ENCODE peak calls at places on chromosome 9, in five cellular contexts. U is stimulated activated CD8-positive, alpha-beta memory T cell treated with anti-CD3 and anti-CD28 coated beads, Interleukin-15, amount 100 ng/mL, for 1 hour; R is amniotic stem cell; O is iPS-NIHi11; X is smooth muscle cell of the brain vasculature. M is an unnamed sample.

GRCh38 chr9:121910491-121911040 is 182.5 kb downstream of the TTLL11 start:
- DNase-seq in U (no peak), R (no peak), O (no peak), X (no peak), M (no peak)

GRCh38 chr9:125377584-125378250 is 116.1 kb downstream of the GAPVD1 start:
- DNase-seq in U (no peak), R (no peak), O (no peak), X (no peak), M (no peak)

GRCh38 chr9:16633794-16634193 is 236.7 kb downstream of the BNC2 start:
- DNase-seq in U (no peak), R (no peak), O (no peak), X (no peak), M (no peak)

GRCh38 chr9:133286523-133286922 is 11.5 kb upstream of the ABO start:
- DNase-seq in U (no peak), R (no peak), O (no peak), X (no peak), M (no peak)

GRCh38 chr9:104503963-104504362 is at the start of gene OR13F1:
- DNase-seq in U (no peak), R (no peak), O (no peak), X (no peak), M (no peak)

GRCh38 chr9:111866976-111867375 is 29.6 kb upstream of the UGCG start:
- DNase-seq in U (no peak), R (peak), O (no peak), X (peak), M (no peak)

GRCh38 chr9:32431940-32432555 is 47.6 kb downstream of the ACO1 start:
- DNase-seq in U (peak), R (no peak), O (peak), X (no peak), M (no peak)

GRCh38 chr9:134980516-134980915 is 62.8 kb upstream of the FCN1 start:
- DNase-seq in U (no peak), R (no peak), O (no peak), X (no peak), M (no peak)

GRCh38 chr9:134895849-134896833 is 15.5 kb downstream of the FCN2 start:
- DNase-seq in U (no peak), R (peak), O (no peak), X (peak), M (no peak)

GRCh38 chr9:35776018-35776417 is 15.4 kb upstream of the NPR2 start:
- DNase-seq in U (no peak), R (no peak), O (peak), X (no peak), M (no peak)

GRCh38 chr9:69946800-69947437 is 96.7 kb upstream of the MAMDC2 start:
- DNase-seq in U (no peak), R (peak), O (no peak), X (peak), M (peak)

GRCh38 chr9:99076483-99077171 is 28.3 kb upstream of the TGFBR1 start:
- DNase-seq in U (no peak), R (no peak), O (no peak), X (no peak), M (no peak)

GRCh38 chr9:116656535-116656934 is 30.6 kb upstream of the TRIM32 start:
- DNase-seq in U (no peak), R (no peak), O (no peak), X (no peak), M (no peak)

GRCh38 chr9:112050544-112051475 is 124.3 kb downstream of the SUSD1 start:
- DNase-seq in U (no peak), R (peak), O (peak), X (no peak), M (peak)

GRCh38 chr9:2727966-2728613 is 10.8 kb downstream of the KCNV2 start:
- DNase-seq in U (no peak), R (peak), O (no peak), X (peak), M (peak)

GRCh38 chr9:109908459-109909390 is 128.7 kb downstream of the PALM2AKAP2 start:
- DNase-seq in U (no peak), R (no peak), O (no peak), X (no peak), M (no peak)

GRCh38 chr9:115456515-115456914 is 338.6 kb upstream of the TNC start:
- DNase-seq in U (no peak), R (no peak), O (no peak), X (no peak), M (no peak)

GRCh38 chr9:91231619-91232018 is 130.1 kb downstream of the AUH start:
- DNase-seq in U (no peak), R (no peak), O (no peak), X (no peak), M (no peak)

GRCh38 chr9:137311171-137311970 is 9.3 kb upstream of the NRARP start:
- DNase-seq in U (no peak), R (no peak), O (peak), X (no peak), M (no peak)

GRCh38 chr9:127980056-127980705 is 608 bp downstream of the EEIG1 start:
- DNase-seq in U (no peak), R (no peak), O (peak), X (no peak), M (no peak)

GRCh38 chr9:34437006-34437925 is 21.1 kb downstream of the FAM219A start:
- DNase-seq in U (peak), R (peak), O (peak), X (peak), M (no peak)

GRCh38 chr9:107422189-107422802 is 67.3 kb downstream of the KLF4 start:
- DNase-seq in U (no peak), R (peak), O (peak), X (peak), M (no peak)

GRCh38 chr9:84750152-84750865 is 80.8 kb downstream of the NTRK2 start:
- DNase-seq in U (no peak), R (no peak), O (no peak), X (no peak), M (no peak)

GRCh38 chr9:124761196-124761595 is 9.9 kb downstream of the NR6A1 start:
- DNase-seq in U (no peak), R (no peak), O (no peak), X (no peak), M (no peak)

GRCh38 chr9:115992834-115993233 is 160.8 kb upstream of the PAPPA start:
- DNase-seq in U (no peak), R (no peak), O (no peak), X (no peak), M (no peak)

GRCh38 chr9:82679488-82679887 is 383.5 kb downstream of the RASEF start:
- DNase-seq in U (no peak), R (no peak), O (no peak), X (no peak), M (no peak)

GRCh38 chr9:126491256-126491879 is 122.4 kb upstream of the LMX1B start:
- DNase-seq in U (peak), R (peak), O (peak), X (peak), M (no peak)

M was measured in BJ.